ENCODE peak calls at places on chromosomes 12 and 14, in four cellular contexts. J, S, T and A are unnamed samples.

GRCh38 chr12:45290218-45290609 is 74.3 kb downstream of the ANO6 start:
- DNase-seq in J (no peak), S (no peak), T (no peak), A (no peak)

GRCh38 chr14:51792819-51793218 is 67.6 kb upstream of the GNG2 start:
- DNase-seq in J (no peak), S (no peak), T (no peak), A (no peak)

GRCh38 chr14:64812412-64812811 is 67.3 kb downstream of the SPTB start:
- DNase-seq in J (no peak), S (peak; percentile 73), T (no peak), A (peak; percentile 38)

GRCh38 chr14:100408350-100409015 is 85.3 kb downstream of the SLC25A47 start:
- DNase-seq in J (no peak), S (no peak), T (no peak), A (peak; percentile 67)

GRCh38 chr14:97699026-97699425 is 901.8 kb downstream of the VRK1 start:
- DNase-seq in J (no peak), S (no peak), T (no peak), A (no peak)

GRCh38 chr14:74395094-74395493 is 30.9 kb downstream of the SYNDIG1L start:
- DNase-seq in J (no peak), S (no peak), T (no peak), A (no peak)

GRCh38 chr14:58118097-58118496 is 33.9 kb downstream of the ARMH4 start:
- DNase-seq in J (no peak), S (no peak), T (no peak), A (no peak)

GRCh38 chr12:109549613-109550309 is 23.5 kb downstream of the MMAB start:
- DNase-seq in J (no peak), S (no peak), T (no peak), A (no peak)

GRCh38 chr12:114131824-114132223 is 165.7 kb upstream of the RBM19 start:
- DNase-seq in J (no peak), S (peak; percentile 14), T (no peak), A (no peak)

GRCh38 chr12:68805592-68806120 is 2.3 kb upstream of the MDM2 start:
- DNase-seq in J (no peak), S (no peak), T (no peak), A (no peak)

GRCh38 chr14:61646366-61647101 is 48.8 kb upstream of the HIF1A start:
- DNase-seq in J (no peak), S (no peak), T (no peak), A (no peak)

GRCh38 chr12:2341871-2342270 is 289.1 kb downstream of the CACNA1C start:
- DNase-seq in J (no peak), S (no peak), T (no peak), A (no peak)

GRCh38 chr12:95072900-95073697 is at the start of gene NR2C1:
- DNase-seq in J (peak; percentile 63), S (peak; percentile 95), T (peak; percentile 93), A (peak; percentile 98)

GRCh38 chr14:53368714-53369191 is 215.6 kb upstream of the DDHD1 start:
- DNase-seq in J (no peak), S (no peak), T (no peak), A (no peak)

GRCh38 chr12:101925352-101925751 is 48.0 kb downstream of the DRAM1 start:
- DNase-seq in J (no peak), S (no peak), T (no peak), A (no peak)

GRCh38 chr12:124925117-124925516 is 10.7 kb upstream of the UBC start:
- DNase-seq in J (no peak), S (no peak), T (no peak), A (no peak)

GRCh38 chr14:89378119-89378518 is 38.9 kb downstream of the FOXN3 start:
- DNase-seq in J (no peak), S (no peak), T (no peak), A (no peak)

GRCh38 chr12:97556201-97556824 is 93.7 kb downstream of the RMST start:
- DNase-seq in J (no peak), S (no peak), T (peak; percentile 77), A (no peak)

GRCh38 chr12:765861-766260 is 13.5 kb downstream of the WNK1 start:
- DNase-seq in J (no peak), S (no peak), T (no peak), A (no peak)

GRCh38 chr14:32693114-32693513 is 245.6 kb upstream of the NPAS3 start:
- DNase-seq in J (no peak), S (no peak), T (no peak), A (no peak)

GRCh38 chr14:83974647-83975163 is 1555.2 kb upstream of the FLRT2 start:
- DNase-seq in J (no peak), S (no peak), T (no peak), A (no peak)

GRCh38 chr12:49598527-49598926 is 6.9 kb downstream of the FAM186B start:
- DNase-seq in J (no peak), S (no peak), T (no peak), A (peak; percentile 9)

GRCh38 chr14:100740931-100741330 is 14.2 kb downstream of the DLK1 start:
- DNase-seq in J (no peak), S (no peak), T (no peak), A (no peak)

GRCh38 chr12:9064201-9064814 is 51.4 kb downstream of the A2M start:
- DNase-seq in J (no peak), S (peak; percentile 70), T (peak; percentile 65), A (no peak)

GRCh38 chr14:95250126-95250824 is 69.4 kb downstream of the CLMN start:
- DNase-seq in J (no peak), S (no peak), T (no peak), A (no peak)

GRCh38 chr14:95437715-95438114 is 78.7 kb downstream of the SYNE3 start:
- DNase-seq in J (no peak), S (no peak), T (no peak), A (no peak)

GRCh38 chr12:40104461-40105264 is 1.2 kb downstream of the SLC2A13 start:
- DNase-seq in J (no peak), S (no peak), T (no peak), A (peak; percentile 70)

GRCh38 chr12:20588057-20588456 is 107.1 kb upstream of the SLCO1C1 start:
- DNase-seq in J (no peak), S (no peak), T (no peak), A (no peak)

GRCh38 chr14:91068642-91069041 is 8.2 kb upstream of the RPS6KA5 start:
- DNase-seq in J (no peak), S (no peak), T (no peak), A (no peak)

GRCh38 chr14:75794615-75795038 is 133.6 kb downstream of the TTLL5 start:
- DNase-seq in J (no peak), S (no peak), T (peak; percentile 9), A (no peak)

GRCh38 chr12:109533487-109533740 is 39.9 kb downstream of the MMAB start:
- DNase-seq in J (no peak), S (no peak), T (no peak), A (no peak)

GRCh38 chr12:118307069-118307954 is 65.4 kb downstream of the TAOK3 start:
- DNase-seq in J (peak; percentile 69), S (no peak), T (no peak), A (no peak)

GRCh38 chr12:92199846-92200576 is 54.4 kb upstream of the BTG1 start:
- DNase-seq in J (no peak), S (no peak), T (no peak), A (no peak)

GRCh38 chr14:50762001-50762930 is 68.7 kb downstream of the NIN start:
- DNase-seq in J (no peak), S (no peak), T (no peak), A (no peak)

GRCh38 chr14:30193791-30194407 is 266.3 kb upstream of the PRKD1 start:
- DNase-seq in J (no peak), S (no peak), T (no peak), A (no peak)
- TF ChIP-seq ETV6 in J (no peak), S (no peak), T (no peak), A (no peak)

GRCh38 chr12:56896082-56896481 is 38.1 kb downstream of the SDR9C7 start:
- DNase-seq in J (no peak), S (no peak), T (no peak), A (no peak)

GRCh38 chr12:56894698-56895368 is 39.4 kb downstream of the SDR9C7 start:
- DNase-seq in J (no peak), S (no peak), T (no peak), A (no peak)

GRCh38 chr12:56900583-56900982 is 33.6 kb downstream of the SDR9C7 start:
- DNase-seq in J (no peak), S (no peak), T (no peak), A (peak; percentile 59)

GRCh38 chr12:56897844-56898341 is 36.3 kb downstream of the SDR9C7 start:
- DNase-seq in J (no peak), S (no peak), T (no peak), A (peak; percentile 25)

DNA sequence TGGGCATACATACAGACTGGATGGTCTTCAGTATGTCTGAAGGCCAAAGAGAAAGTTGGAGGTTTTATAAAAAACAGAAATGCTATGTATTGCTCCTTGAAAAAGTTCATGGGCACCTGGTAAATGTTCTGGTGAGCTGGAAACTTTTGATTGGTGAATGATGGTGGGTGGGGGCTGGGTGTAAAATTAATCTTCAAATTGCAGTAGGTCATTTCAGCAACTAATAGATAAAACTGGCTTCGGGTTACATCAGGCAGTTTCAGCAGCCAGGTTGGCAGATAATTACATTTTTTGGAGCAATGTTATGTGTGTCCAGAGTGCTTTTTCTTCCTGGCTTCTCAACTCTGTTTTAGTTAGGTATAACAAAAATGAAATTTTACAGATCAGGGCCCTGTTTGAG is 35.3 kb downstream of the SDR9C7 start:
- DNase-seq in J (no peak), S (no peak), T (no peak), A (no peak)
- TF ChIP-seq ETV6 in J (no peak), S (no peak), T (no peak), A (no peak)

GRCh38 chr14:67237591-67237990 is 3.6 kb upstream of the PALS1 start:
- DNase-seq in J (no peak), S (no peak), T (no peak), A (no peak)

GRCh38 chr14:67241416-67242362 is at the start of gene PALS1:
- DNase-seq in J (peak; percentile 19), S (no peak), T (peak; percentile 62), A (peak; percentile 24)

GRCh38 chr14:67240978-67241415 is 238 bp upstream of the PALS1 start:
- DNase-seq in J (peak; percentile 71), S (peak; percentile 95), T (peak; percentile 90), A (peak; percentile 93)

GRCh38 chr14:67239582-67239981 is 1.7 kb upstream of the PALS1 start:
- DNase-seq in J (no peak), S (no peak), T (no peak), A (no peak)

GRCh38 chr14:67240168-67240932 is 885 bp upstream of the PALS1 start:
- DNase-seq in J (no peak), S (peak; percentile 16), T (peak; percentile 15), A (peak; percentile 10)
- TF ChIP-seq ETV6 in J (no peak), S (no peak), T (no peak), A (no peak)

GRCh38 chr12:64903738-64904137 is 79.3 kb downstream of the TBC1D30 start:
- DNase-seq in J (no peak), S (no peak), T (no peak), A (no peak)
- TF ChIP-seq ETV6 in J (no peak), S (no peak), T (no peak), A (no peak)

GRCh38 chr14:103151270-103151933 is 28.1 kb downstream of the TNFAIP2 start:
- DNase-seq in J (no peak), S (no peak), T (no peak), A (no peak)
- TF ChIP-seq ETV6 in J (no peak), S (no peak), T (no peak), A (no peak)